ENCODE peak calls at places on chromosomes 1 and 21, in eight cellular contexts. B, A, X, Q, K, V, T and O are unnamed samples.

GRCh38 chr1:57411262-57411661 is 12.6 kb downstream of the DAB1 start:
- DNase-seq in A (peak; percentile 45), V (no peak), K (no peak), B (peak; percentile 48), Q (no peak), X (no peak), T (no peak), O (no peak)

GRCh38 chr1:19081218-19081893 is 124.9 kb upstream of the IFFO2 start:
- DNase-seq in K (peak; percentile 88), V (no peak), X (peak; percentile 75), A (no peak), T (no peak), Q (no peak), B (peak; percentile 56), O (no peak)

GRCh38 chr1:64318428-64318827 is 115.0 kb downstream of the UBE2U start:
- DNase-seq in B (no peak), X (no peak), A (no peak), V (no peak), T (no peak), Q (no peak), K (no peak), O (no peak)

GRCh38 chr1:11059166-11059989 is 440 bp downstream of the SRM start:
- DNase-seq in B (no peak), K (peak; percentile 50), V (no peak), A (no peak), Q (peak; percentile 28), X (no peak), T (peak; percentile 8), O (no peak)

GRCh38 chr1:113835686-113836290 is 23.5 kb upstream of the RSBN1 start:
- DNase-seq in K (peak; percentile 71), Q (no peak), B (no peak), T (peak; percentile 5), X (no peak), A (no peak), V (peak; percentile 36), O (no peak)

GRCh38 chr21:21921410-21922232 is 923.4 kb downstream of the NCAM2 start:
- DNase-seq in A (no peak), B (no peak), V (no peak), K (peak; percentile 26), Q (peak; percentile 16), X (no peak), T (no peak), O (no peak)

GRCh38 chr1:66556161-66556611 is 22.2 kb downstream of the SGIP1 start:
- DNase-seq in B (no peak), K (no peak), A (no peak), T (peak; percentile 16), V (no peak), X (no peak), Q (no peak), O (no peak)

GRCh38 chr21:27034796-27035195 is 67.9 kb upstream of the ADAMTS5 start:
- DNase-seq in T (no peak), Q (no peak), A (no peak), X (no peak), K (no peak), B (no peak), V (no peak), O (no peak)

GRCh38 chr1:201475121-201475520 is 6.1 kb upstream of the PHLDA3 start:
- DNase-seq in A (no peak), K (no peak), B (no peak), V (no peak), Q (no peak), T (no peak), X (no peak), O (no peak)

GRCh38 chr1:32946413-32946812 is 18.2 kb downstream of the RNF19B start:
- DNase-seq in K (no peak), X (no peak), Q (no peak), T (no peak), A (no peak), V (no peak), B (no peak), O (no peak)

GRCh38 chr1:32948082-32948722 is 16.4 kb downstream of the RNF19B start:
- DNase-seq in B (no peak), X (no peak), A (no peak), T (no peak), K (no peak), V (no peak), Q (no peak), O (no peak)

GRCh38 chr1:32939655-32940371 is 24.8 kb downstream of the RNF19B start:
- DNase-seq in B (peak; percentile 64), A (no peak), X (peak; percentile 61), Q (no peak), V (no peak), T (no peak), K (peak; percentile 83), O (no peak)

GRCh38 chr1:32947669-32948068 is 16.9 kb downstream of the RNF19B start:
- DNase-seq in T (no peak), X (no peak), K (no peak), B (no peak), Q (no peak), V (no peak), A (no peak), O (no peak)

DNA sequence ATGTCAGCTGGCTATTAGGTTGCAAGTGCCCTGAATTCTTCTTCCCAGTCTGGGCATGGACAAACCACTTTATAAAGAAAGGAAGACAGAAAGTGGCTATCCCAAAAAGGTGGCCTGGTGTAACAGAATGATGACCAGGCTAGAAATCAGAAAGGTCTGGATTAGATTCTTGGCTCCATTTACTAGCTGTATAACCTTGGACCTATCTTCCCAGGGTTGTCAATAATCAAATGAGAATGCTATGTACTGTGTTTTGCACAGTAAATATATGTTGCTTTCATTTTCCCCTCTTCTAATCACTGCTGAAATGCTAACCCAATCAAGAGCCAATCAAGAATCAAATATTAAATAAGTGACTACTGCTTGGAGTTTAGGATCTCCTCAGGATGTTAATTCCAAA is 20.4 kb downstream of the RNF19B start:
- DNase-seq in A (no peak), X (no peak), K (no peak), Q (no peak), V (no peak), B (no peak), T (no peak), O (no peak)
- H3K27ac ChIP-seq in A (no peak overlapping the region), X (no peak overlapping the region), K (no peak overlapping the region), Q (no peak overlapping the region), V (no peak overlapping the region), B (no peak overlapping the region), T (no peak overlapping the region), O (no peak overlapping the region)

DNA sequence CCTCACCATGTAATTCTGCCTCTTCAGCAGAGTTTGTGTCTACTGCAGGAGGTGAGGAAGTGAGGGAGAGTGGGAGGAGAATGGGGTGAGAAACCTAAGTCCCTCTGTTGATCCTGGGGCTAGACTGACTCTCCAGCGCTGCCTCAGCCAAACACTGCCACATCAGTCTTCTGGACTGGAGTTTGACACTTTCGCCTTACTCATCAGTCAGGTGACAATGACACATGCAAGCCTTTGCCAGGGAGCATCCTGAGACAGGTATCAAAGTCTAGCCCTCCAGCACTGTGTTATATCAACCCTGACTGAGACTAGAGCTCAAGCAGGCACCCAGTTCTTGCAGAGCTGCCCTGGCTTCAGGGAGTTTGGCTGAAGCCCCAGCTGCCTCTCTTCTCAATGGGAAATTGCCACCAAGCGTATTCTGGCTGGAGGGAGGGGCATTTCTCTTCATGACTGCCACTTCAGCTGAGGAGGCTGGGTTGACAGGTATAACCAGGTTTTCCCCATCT is 33.3 kb upstream of the SUCO start:
- DNase-seq in X (peak; percentile 87), V (peak; percentile 29), A (peak; percentile 53), B (no peak), Q (peak; percentile 73), K (peak; percentile 51), T (peak; percentile 79), O (no peak)
- TF ChIP-seq POLR2A in X (peak; percentile 72), V (no peak), A (no peak), B (no peak), Q (peak; percentile 2), K (no peak), T (no peak), O (no peak)

DNA sequence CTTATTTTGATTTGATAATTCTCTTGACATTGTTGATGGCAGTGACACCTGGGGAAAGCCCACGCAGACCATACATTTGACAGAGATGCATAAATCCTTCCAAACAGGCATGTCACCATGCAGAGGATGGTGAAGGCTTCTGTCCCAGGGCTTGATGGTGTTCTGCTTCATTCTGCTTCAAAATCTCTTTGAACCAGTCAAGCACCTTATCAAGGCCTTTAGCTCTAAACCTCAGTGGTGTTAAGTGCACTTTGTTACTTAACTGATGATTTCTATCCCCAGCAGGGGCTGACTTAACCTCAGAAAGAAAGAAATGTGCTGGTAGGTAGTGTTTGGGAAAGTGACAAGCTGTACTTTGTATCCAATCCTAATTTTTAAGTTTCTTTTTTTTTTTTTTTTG is 81.1 kb downstream of the RRAGC start:
- DNase-seq in A (no peak), K (no peak), T (no peak), V (no peak), B (no peak), X (no peak), Q (no peak), O (no peak)
- H3K27me3 ChIP-seq in A (peaks cover 45% of the 10 kb centered on the region), K (no peaks in the 10 kb centered on the region), T (no peaks in the 10 kb centered on the region), V (peaks cover 18% of the 10 kb centered on the region), B (peaks cover 22% of the 10 kb centered on the region), X (no peaks in the 10 kb centered on the region), Q (no peaks in the 10 kb centered on the region), O (peaks cover 1% of the 10 kb centered on the region)

GRCh38 chr1:161133220-161133740 is 813 bp upstream of the DEDD start:
- DNase-seq in V (no peak), A (no peak), K (peak; percentile 32), X (no peak), B (no peak), T (no peak), Q (no peak), O (no peak)
- H3K27ac ChIP-seq in V (peak overlapping the region; percentile 91), A (peak overlapping the region; percentile 96), K (peak overlapping the region; percentile 89), X (peak overlapping the region; percentile 96), B (peak overlapping the region; percentile 93), T (peak overlapping the region; percentile 98), Q (peak overlapping the region; percentile 95), O (peak overlapping the region; percentile 97)

GRCh38 chr1:84298336-84298687 is 3.2 kb upstream of the SAMD13 start:
- DNase-seq in Q (peak; percentile 47), T (peak; percentile 78), X (peak; percentile 76), A (no peak), K (peak; percentile 76), B (peak; percentile 66), V (no peak), O (peak; percentile 92)

GRCh38 chr1:84300501-84300900 is 1.0 kb upstream of the SAMD13 start:
- DNase-seq in K (no peak), X (no peak), V (no peak), T (no peak), Q (no peak), A (no peak), B (no peak), O (no peak)

GRCh38 chr1:84299536-84300260 is 1.8 kb upstream of the SAMD13 start:
- DNase-seq in X (no peak), Q (no peak), A (no peak), B (no peak), V (no peak), K (peak; percentile 20), T (peak; percentile 8), O (no peak)

GRCh38 chr1:84298688-84299535 is 2.6 kb upstream of the SAMD13 start:
- DNase-seq in X (peak; percentile 62), K (peak; percentile 59), T (peak; percentile 57), V (no peak), A (peak; percentile 19), B (peak; percentile 35), Q (peak; percentile 42), O (peak; percentile 85)

GRCh38 chr1:84297546-84298244 is 3.8 kb upstream of the SAMD13 start:
- DNase-seq in X (no peak), T (no peak), Q (no peak), V (no peak), B (no peak), K (no peak), A (no peak), O (no peak)
- TF ChIP-seq POLR2A in X (peak; percentile 54), T (no peak), Q (no peak), V (no peak), B (no peak), K (no peak), A (no peak), O (no peak)

GRCh38 chr21:45035477-45035848 is 38.9 kb upstream of the ADARB1 start:
- DNase-seq in B (no peak), K (no peak), T (no peak), Q (no peak), X (no peak), V (no peak), A (no peak), O (no peak)
- H3K27me3 ChIP-seq in B (no peaks in the 10 kb centered on the region), K (peaks cover 70% of the 10 kb centered on the region), T (no peaks in the 10 kb centered on the region), Q (no peaks in the 10 kb centered on the region), X (no peaks in the 10 kb centered on the region), V (no peaks in the 10 kb centered on the region), A (no peaks in the 10 kb centered on the region), O (no peaks in the 10 kb centered on the region)